ENCODE peak calls at places on chromosomes 6 and 20, in four cellular contexts. One of them, this sample, is unnamed.

GRCh38 chr20:35462351-35462750 is 7.0 kb downstream of the CEP250 start:
- DNase-seq in IMR-90: no peak
- DNase-seq in thoracic aorta: no peak
- DNase-seq in dorsolateral prefrontal cortex: no peak
- DNase-seq in this sample: no peak

GRCh38 chr6:118401325-118401998 is 146.6 kb upstream of the PLN start:
- DNase-seq in IMR-90: no peak
- DNase-seq in dorsolateral prefrontal cortex: no peak
- DNase-seq in thoracic aorta: no peak
- DNase-seq in this sample: no peak

GRCh38 chr6:51152594-51152993 is 333.9 kb downstream of the TFAP2B start:
- DNase-seq in dorsolateral prefrontal cortex: no peak
- DNase-seq in thoracic aorta: no peak
- DNase-seq in IMR-90: no peak
- DNase-seq in this sample: no peak

GRCh38 chr20:51420111-51420510 is 122.4 kb downstream of the NFATC2 start:
- DNase-seq in dorsolateral prefrontal cortex: no peak
- DNase-seq in thoracic aorta: no peak
- DNase-seq in IMR-90: peak; percentile 62
- DNase-seq in this sample: peak; percentile 21

GRCh38 chr20:15760217-15760567 is 813.1 kb downstream of the KIF16B start:
- DNase-seq in dorsolateral prefrontal cortex: no peak
- DNase-seq in thoracic aorta: no peak
- DNase-seq in IMR-90: no peak
- DNase-seq in this sample: no peak

GRCh38 chr20:24100370-24101011 is 111.9 kb upstream of the GGTLC1 start:
- DNase-seq in IMR-90: peak; percentile 47
- DNase-seq in thoracic aorta: no peak
- DNase-seq in dorsolateral prefrontal cortex: peak; percentile 37
- DNase-seq in this sample: peak; percentile 46

GRCh38 chr6:34230653-34231351 is 5.9 kb upstream of the HMGA1 start:
- DNase-seq in dorsolateral prefrontal cortex: no peak
- DNase-seq in thoracic aorta: no peak
- DNase-seq in IMR-90: no peak
- DNase-seq in this sample: no peak

GRCh38 chr20:38725959-38726848 is 1.9 kb downstream of the SLC32A1 start:
- DNase-seq in IMR-90: peak; percentile 11
- DNase-seq in dorsolateral prefrontal cortex: no peak
- DNase-seq in thoracic aorta: no peak
- DNase-seq in this sample: peak; percentile 8

DNA sequence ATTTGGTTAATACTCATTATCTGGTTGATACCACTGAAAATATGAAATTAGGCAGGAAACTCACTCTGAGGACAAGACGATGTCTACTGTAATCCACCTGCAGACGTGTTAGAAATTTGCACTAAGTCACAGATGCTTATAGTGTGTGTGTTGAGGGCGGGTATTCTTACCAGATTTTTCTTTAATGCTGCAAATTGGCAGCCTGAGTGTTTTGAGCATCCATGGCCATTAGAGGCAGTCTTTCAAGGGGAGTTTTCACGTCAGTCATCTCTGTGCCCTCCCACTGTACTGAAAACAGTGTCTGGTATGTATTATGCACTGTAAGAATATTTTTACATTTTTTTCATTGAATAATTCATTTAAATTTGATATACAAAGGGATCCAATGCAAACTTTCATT is 266.5 kb upstream of the QKI start:
- DNase-seq in thoracic aorta: no peak
- DNase-seq in IMR-90: no peak
- DNase-seq in dorsolateral prefrontal cortex: no peak
- DNase-seq in this sample: no peak
- TF ChIP-seq CTCF in thoracic aorta: no peak
- TF ChIP-seq CTCF in IMR-90: no peak
- TF ChIP-seq CTCF in dorsolateral prefrontal cortex: no peak
- TF ChIP-seq CTCF in this sample: no peak

GRCh38 chr6:145962581-145962980 is 1.6 kb downstream of the SHPRH start:
- DNase-seq in IMR-90: no peak
- DNase-seq in dorsolateral prefrontal cortex: no peak
- DNase-seq in thoracic aorta: no peak
- DNase-seq in this sample: no peak
- H3K4me3 ChIP-seq in IMR-90: no peak overlapping the region
- H3K4me3 ChIP-seq in dorsolateral prefrontal cortex: peak overlapping the region; percentile 9
- H3K4me3 ChIP-seq in thoracic aorta: peak overlapping the region; percentile 88
- H3K4me3 ChIP-seq in this sample: peak overlapping the region; percentile 93

GRCh38 chr6:170424634-170425126 is 118.1 kb downstream of the FAM120B start:
- DNase-seq in IMR-90: no peak
- DNase-seq in thoracic aorta: no peak
- DNase-seq in dorsolateral prefrontal cortex: no peak
- DNase-seq in this sample: no peak

GRCh38 chr6:170434821-170435155 is 118.3 kb downstream of the PSMB1 start:
- DNase-seq in dorsolateral prefrontal cortex: no peak
- DNase-seq in IMR-90: no peak
- DNase-seq in thoracic aorta: no peak
- DNase-seq in this sample: no peak

GRCh38 chr6:170434114-170434820 is 118.8 kb downstream of the PSMB1 start:
- DNase-seq in thoracic aorta: no peak
- DNase-seq in IMR-90: peak; percentile 50
- DNase-seq in dorsolateral prefrontal cortex: no peak
- DNase-seq in this sample: no peak

GRCh38 chr6:170433163-170434095 is 119.7 kb downstream of the PSMB1 start:
- DNase-seq in IMR-90: no peak
- DNase-seq in dorsolateral prefrontal cortex: no peak
- DNase-seq in thoracic aorta: no peak
- DNase-seq in this sample: no peak

DNA sequence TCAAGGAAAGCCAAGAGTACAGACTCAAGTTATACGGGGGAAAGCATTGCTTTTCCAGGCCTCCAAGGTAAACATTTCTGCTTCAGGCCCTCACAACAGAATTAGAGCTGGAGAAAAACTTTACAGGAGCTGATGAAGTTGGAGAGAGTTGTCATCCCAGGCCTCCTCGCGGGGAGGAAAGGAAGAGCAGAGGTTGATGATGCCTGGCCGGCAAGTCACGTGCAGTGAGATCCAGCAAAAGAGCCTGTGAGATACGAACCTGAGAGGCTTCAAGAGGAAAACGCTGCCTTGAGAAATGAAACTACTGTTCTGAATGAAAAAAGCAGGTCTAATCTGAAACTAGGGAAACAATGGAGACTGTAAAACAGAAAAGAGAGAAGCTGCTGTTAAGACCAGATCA is 122.9 kb downstream of the FAM120B start:
- DNase-seq in dorsolateral prefrontal cortex: no peak
- DNase-seq in IMR-90: no peak
- DNase-seq in thoracic aorta: no peak
- DNase-seq in this sample: no peak
- TF ChIP-seq CTCF in dorsolateral prefrontal cortex: no peak
- TF ChIP-seq CTCF in IMR-90: peak; percentile 12
- TF ChIP-seq CTCF in thoracic aorta: no peak
- TF ChIP-seq CTCF in this sample: peak; percentile 10

GRCh38 chr6:20364327-20364726 is 37.4 kb upstream of the E2F3 start:
- DNase-seq in dorsolateral prefrontal cortex: no peak
- DNase-seq in thoracic aorta: no peak
- DNase-seq in IMR-90: no peak
- DNase-seq in this sample: no peak

GRCh38 chr6:20362623-20363022 is 39.1 kb upstream of the E2F3 start:
- DNase-seq in dorsolateral prefrontal cortex: no peak
- DNase-seq in IMR-90: no peak
- DNase-seq in thoracic aorta: no peak
- DNase-seq in this sample: no peak

GRCh38 chr6:20365456-20365855 is 36.2 kb upstream of the E2F3 start:
- DNase-seq in thoracic aorta: no peak
- DNase-seq in dorsolateral prefrontal cortex: no peak
- DNase-seq in IMR-90: no peak
- DNase-seq in this sample: no peak

GRCh38 chr6:20367716-20368485 is 33.8 kb upstream of the E2F3 start:
- DNase-seq in dorsolateral prefrontal cortex: no peak
- DNase-seq in IMR-90: peak; percentile 42
- DNase-seq in thoracic aorta: no peak
- DNase-seq in this sample: peak; percentile 3

GRCh38 chr6:20366082-20366834 is 35.4 kb upstream of the E2F3 start:
- DNase-seq in thoracic aorta: no peak
- DNase-seq in IMR-90: no peak
- DNase-seq in dorsolateral prefrontal cortex: no peak
- DNase-seq in this sample: no peak
- H3K4me3 ChIP-seq in thoracic aorta: no peak overlapping the region
- H3K4me3 ChIP-seq in IMR-90: no peak overlapping the region
- H3K4me3 ChIP-seq in dorsolateral prefrontal cortex: no peak overlapping the region
- H3K4me3 ChIP-seq in this sample: no peak overlapping the region

This sample was measured in AG10803.